ENCODE peak calls at places on chromosomes 4 and X, in ten cellular contexts. V, K, H, L, A, M, B, J, O and N are unnamed samples. For H3K4me1, the result is how much of the 10 kb centered on the place peaks cover.

GRCh38 chr4:61995717-61996337 is 795.7 kb downstream of the ADGRL3 start:
- DNase-seq in V (no peak), K (peak), H (no peak), L (no peak), A (no peak), M (no peak), B (no peak), J (no peak), O (no peak), N (no peak)

GRCh38 chr4:2818351-2818939 is 25.2 kb upstream of the ADD1 start:
- DNase-seq in V (no peak), K (no peak), H (no peak), L (no peak), A (peak), M (no peak), B (peak), J (no peak), O (no peak), N (peak)

GRCh38 chr4:55017406-55017805 is 108.0 kb downstream of the KDR start:
- DNase-seq in V (no peak), K (no peak), H (no peak), L (no peak), A (no peak), M (no peak), B (no peak), J (no peak), O (no peak), N (no peak)

GRCh38 chr4:87232241-87232640 is 11.8 kb upstream of the KLHL8 start:
- DNase-seq in V (no peak), K (no peak), H (no peak), L (no peak), A (no peak), M (no peak), B (no peak), J (no peak), O (no peak), N (no peak)

GRCh38 chr4:63757919-63758318 is 651.3 kb downstream of the TECRL start:
- DNase-seq in V (no peak), K (no peak), H (no peak), L (no peak), A (no peak), M (no peak), B (no peak), J (no peak), O (no peak), N (no peak)

GRCh38 chr4:147547314-147548056 is 66.6 kb downstream of the EDNRA start:
- DNase-seq in V (no peak), K (peak), H (no peak), L (no peak), A (no peak), M (no peak), B (no peak), J (no peak), O (no peak), N (no peak)

GRCh38 chr4:177177446-177178160 is 132.1 kb upstream of the NEIL3 start:
- DNase-seq in V (no peak), K (peak), H (no peak), L (no peak), A (no peak), M (no peak), B (no peak), J (no peak), O (no peak), N (no peak)

GRCh38 chr4:103375278-103375677 is 177.1 kb upstream of the CENPE start:
- DNase-seq in V (no peak), K (peak), H (no peak), L (no peak), A (no peak), M (no peak), B (no peak), J (no peak), O (no peak), N (no peak)

GRCh38 chr4:17283832-17284231 is 228.1 kb downstream of the QDPR start:
- DNase-seq in V (no peak), K (no peak), H (no peak), L (no peak), A (no peak), M (peak), B (peak), J (no peak), O (no peak), N (no peak)

GRCh38 chrX:118459494-118459893 is 36.1 kb upstream of the DOCK11 start:
- DNase-seq in V (no peak), K (peak), H (no peak), L (peak), A (peak), M (no peak), B (no peak), J (no peak), O (peak), N (peak)

GRCh38 chr4:101711590-101712255 is 78.8 kb upstream of the BANK1 start:
- DNase-seq in V (no peak), K (no peak), H (no peak), L (no peak), A (no peak), M (no peak), B (no peak), J (no peak), O (no peak), N (peak)

GRCh38 chrX:134642394-134642793 is 15.9 kb downstream of the PLAC1 start:
- DNase-seq in V (no peak), K (no peak), H (no peak), L (no peak), A (no peak), M (no peak), B (no peak), J (no peak), O (no peak), N (no peak)

GRCh38 chr4:154551872-154552686 is 1.9 kb upstream of the PLRG1 start:
- DNase-seq in V (no peak), K (peak), H (peak), L (peak), A (peak), M (peak), B (peak), J (peak), O (peak), N (peak)

GRCh38 chrX:107429090-107429489 is 20.4 kb upstream of the FRMPD3 start:
- DNase-seq in V (no peak), K (no peak), H (no peak), L (no peak), A (no peak), M (peak), B (no peak), J (no peak), O (peak), N (peak)

GRCh38 chr4:101000496-101000895 is 346.8 kb downstream of the PPP3CA start:
- DNase-seq in V (no peak), K (peak), H (no peak), L (no peak), A (no peak), M (no peak), B (no peak), J (no peak), O (no peak), N (no peak)

GRCh38 chr4:6960628-6961027 is 51.0 kb downstream of the TBC1D14 start:
- DNase-seq in V (no peak), K (no peak), H (no peak), L (no peak), A (no peak), M (no peak), B (no peak), J (no peak), O (no peak), N (no peak)

GRCh38 chrX:85992811-85993229 is 54.5 kb downstream of the CHM start:
- DNase-seq in V (no peak), K (peak), H (no peak), L (no peak), A (no peak), M (no peak), B (no peak), J (no peak), O (no peak), N (peak)

GRCh38 chrX:13761606-13762005 is 27.1 kb downstream of the OFD1 start:
- DNase-seq in V (no peak), K (no peak), H (no peak), L (no peak), A (peak), M (no peak), B (no peak), J (no peak), O (no peak), N (no peak)

GRCh38 chrX:13756381-13756780 is 21.8 kb downstream of the OFD1 start:
- DNase-seq in V (no peak), K (no peak), H (no peak), L (no peak), A (no peak), M (no peak), B (no peak), J (no peak), O (no peak), N (no peak)

GRCh38 chrX:13762015-13762414 is 27.5 kb downstream of the OFD1 start:
- DNase-seq in V (no peak), K (no peak), H (no peak), L (no peak), A (no peak), M (no peak), B (no peak), J (no peak), O (no peak), N (no peak)

GRCh38 chrX:13760428-13760827 is 25.9 kb downstream of the OFD1 start:
- DNase-seq in V (no peak), K (no peak), H (no peak), L (no peak), A (no peak), M (no peak), B (no peak), J (no peak), O (no peak), N (peak)

GRCh38 chrX:13759152-13759718 is 24.7 kb downstream of the OFD1 start:
- DNase-seq in V (no peak), K (no peak), H (no peak), L (no peak), A (no peak), M (no peak), B (no peak), J (no peak), O (no peak), N (peak)
- H3K4me1 ChIP-seq in V (under half), K (under half), H (under half), L (under half), A (under half), M (under half), B (under half), J (under half), O (under half), N (under half)

GRCh38 chrX:1536712-1537030 is 314 bp downstream of the P2RY8 start:
- DNase-seq in V (no peak), K (no peak), H (no peak), L (no peak), A (no peak), M (no peak), B (no peak), J (no peak), O (no peak), N (no peak)
- H3K4me3 ChIP-seq in V (no peak), K (no peak), H (peak), L (no peak), A (no peak), M (no peak), B (peak), J (peak), O (peak), N (peak)

DNA sequence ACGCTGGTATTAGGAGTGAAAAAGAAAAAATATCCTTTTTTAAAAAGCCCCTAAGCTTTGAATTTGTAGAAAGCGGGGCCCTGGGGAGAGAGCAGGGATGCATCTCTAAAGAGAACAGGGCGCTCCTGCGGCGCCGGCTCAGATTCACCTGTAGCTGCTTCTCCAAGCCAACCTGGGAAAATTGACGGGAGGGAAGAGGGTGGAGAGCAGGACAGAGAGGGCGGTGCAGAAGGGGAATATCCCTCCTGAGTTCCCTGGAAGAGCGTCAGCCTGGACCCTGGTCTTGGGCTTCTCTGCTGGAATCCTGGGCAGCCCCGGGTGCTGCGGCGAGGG is 776 bp upstream of the SOWAHD start:
- DNase-seq in V (no peak), K (no peak), H (no peak), L (no peak), A (no peak), M (no peak), B (no peak), J (no peak), O (no peak), N (no peak)
- H3K4me1 ChIP-seq in V (under half), K (under half), H (under half), L (under half), A (under half), M (under half), B (under half), J (under half), O (half or more), N (under half)

GRCh38 chr4:40856836-40857362 is 107.1 kb downstream of the NSUN7 start:
- DNase-seq in V (peak), K (peak), H (peak), L (peak), A (peak), M (peak), B (peak), J (peak), O (peak), N (peak)
- H3K4me3 ChIP-seq in V (peak), K (peak), H (peak), L (peak), A (no peak), M (no peak), B (peak), J (peak), O (peak), N (peak)

DNA sequence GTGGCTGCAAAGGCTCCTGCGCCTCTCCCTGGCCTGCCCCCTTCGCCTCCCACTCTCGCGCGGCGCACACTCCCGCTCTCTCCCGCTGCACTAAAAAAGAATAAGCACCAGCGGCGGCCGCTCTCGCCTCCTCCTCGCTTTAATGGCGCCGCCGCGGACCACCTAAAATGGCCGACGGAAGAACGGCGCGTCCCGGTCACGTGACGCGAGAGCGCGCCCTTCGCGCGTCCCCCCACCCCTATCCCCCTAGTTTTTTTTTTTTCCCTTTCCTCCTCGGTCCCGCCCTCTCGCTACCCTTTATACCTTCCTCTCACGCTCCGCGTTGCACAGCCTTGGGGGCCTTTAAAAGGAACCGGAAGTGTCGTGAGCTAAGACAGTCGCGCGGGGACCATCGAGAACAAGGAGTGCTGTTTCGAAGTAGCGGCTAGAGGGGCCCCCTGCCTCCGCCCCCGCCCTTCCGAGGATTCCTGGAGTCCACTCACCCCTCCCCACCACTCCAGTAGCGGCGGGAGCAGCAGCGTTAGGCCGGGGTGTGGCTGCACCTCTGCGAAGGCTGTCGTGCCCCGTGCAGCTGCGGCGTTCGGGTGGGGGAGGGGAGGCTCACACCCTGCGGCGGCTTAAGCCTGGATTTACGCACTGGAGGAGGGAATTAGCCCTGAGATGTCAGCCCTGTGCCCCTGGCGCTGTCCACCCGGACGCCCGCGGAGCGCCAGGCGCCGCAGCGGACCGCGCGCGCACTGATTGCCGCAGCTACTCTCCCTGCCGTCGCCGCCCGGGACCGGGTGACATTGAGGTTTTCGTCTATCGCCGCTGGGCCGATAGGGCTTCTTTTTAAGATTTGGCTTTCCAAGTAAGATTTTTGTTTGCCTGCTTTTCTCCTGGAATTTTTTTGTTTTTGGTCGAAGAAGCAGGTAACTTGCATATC is at the start of gene HNRNPD:
- DNase-seq in V (peak), K (peak), H (peak), L (peak), A (peak), M (peak), B (peak), J (peak), O (peak), N (peak)
- H3K4me1 ChIP-seq in V (under half), K (under half), H (half or more), L (under half), A (under half), M (under half), B (under half), J (half or more), O (under half), N (under half)

GRCh38 chr4:119025440-119025839 is 110.2 kb upstream of the MYOZ2 start:
- DNase-seq in V (no peak), K (peak), H (peak), L (no peak), A (no peak), M (no peak), B (no peak), J (no peak), O (no peak), N (peak)
- H3K4me3 ChIP-seq in V (no peak), K (peak), H (peak), L (no peak), A (peak), M (no peak), B (no peak), J (peak), O (no peak), N (peak)

GRCh38 chrX:65697173-65697572 is 29.7 kb downstream of the MSN start:
- DNase-seq in V (no peak), K (peak), H (no peak), L (no peak), A (no peak), M (no peak), B (no peak), J (no peak), O (no peak), N (peak)
- H3K4me1 ChIP-seq in V (under half), K (under half), H (half or more), L (under half), A (under half), M (under half), B (half or more), J (half or more), O (half or more), N (under half)

GRCh38 chrX:48972214-48973164 is 845 bp upstream of the KCND1 start:
- DNase-seq in V (no peak), K (peak), H (no peak), L (no peak), A (peak), M (peak), B (no peak), J (peak), O (peak), N (peak)

GRCh38 chrX:48974574-48974973 is 2.9 kb upstream of the KCND1 start:
- DNase-seq in V (no peak), K (no peak), H (no peak), L (no peak), A (no peak), M (no peak), B (no peak), J (no peak), O (no peak), N (no peak)

GRCh38 chrX:48974033-48974432 is 2.4 kb upstream of the KCND1 start:
- DNase-seq in V (no peak), K (no peak), H (no peak), L (no peak), A (no peak), M (no peak), B (no peak), J (no peak), O (no peak), N (no peak)

GRCh38 chrX:48969471-48969870 is 2.2 kb downstream of the KCND1 start:
- DNase-seq in V (no peak), K (no peak), H (no peak), L (no peak), A (no peak), M (no peak), B (no peak), J (no peak), O (no peak), N (no peak)

GRCh38 chrX:48971325-48972213 is at the start of gene KCND1:
- DNase-seq in V (peak), K (peak), H (peak), L (no peak), A (peak), M (peak), B (peak), J (peak), O (no peak), N (peak)
- H3K4me3 ChIP-seq in V (peak), K (peak), H (peak), L (no peak), A (peak), M (no peak), B (peak), J (peak), O (no peak), N (peak)

GRCh38 chr4:113637823-113638691 is 123.5 kb downstream of the CAMK2D start:
- DNase-seq in V (no peak), K (peak), H (no peak), L (no peak), A (no peak), M (no peak), B (no peak), J (no peak), O (no peak), N (no peak)
- H3K4me1 ChIP-seq in V (under half), K (under half), H (half or more), L (under half), A (under half), M (half or more), B (half or more), J (half or more), O (under half), N (under half)